ENCODE peak calls at places on chromosomes 4 and X, in ten cellular contexts. J, D, N, Z, B, E, Q, U, R and G are unnamed samples.

GRCh38 chrX:10265775-10266174 is 109.0 kb downstream of the CLCN4 start:
- DNase-seq in Z (no peak), D (no peak), E (no peak), B (no peak), N (no peak), R (no peak), Q (no peak), J (no peak), U (no peak), G (no peak)

GRCh38 chr4:12861422-12861821 is 622.7 kb downstream of the RAB28 start:
- DNase-seq in N (no peak), J (no peak), Z (no peak), Q (no peak), B (no peak), D (no peak), R (no peak), U (no peak), E (no peak), G (no peak)

GRCh38 chrX:41553688-41554087 is 106.5 kb downstream of the NYX start:
- DNase-seq in B (no peak), E (no peak), R (no peak), D (no peak), Q (no peak), Z (no peak), J (no peak), N (no peak), U (no peak), G (no peak)

GRCh38 chr4:65241257-65241997 is 428.9 kb downstream of the EPHA5 start:
- DNase-seq in D (no peak), B (no peak), E (peak), U (no peak), R (no peak), Q (no peak), N (no peak), J (peak), Z (no peak), G (no peak)

GRCh38 chrX:136115124-136115908 is 32.0 kb upstream of the FHL1 start:
- DNase-seq in U (no peak), N (no peak), B (no peak), Z (no peak), R (no peak), J (no peak), E (no peak), Q (no peak), D (no peak), G (no peak)

GRCh38 chr4:24988776-24989175 is 42.0 kb downstream of the LGI2 start:
- DNase-seq in U (peak), B (peak), Z (no peak), Q (no peak), D (no peak), R (peak), E (peak), J (no peak), N (no peak), G (no peak)

GRCh38 chr4:6942238-6942800 is 32.7 kb downstream of the TBC1D14 start:
- DNase-seq in D (no peak), E (peak), Z (peak), U (peak), R (no peak), N (peak), B (no peak), J (no peak), Q (no peak), G (peak)

GRCh38 chr4:90137545-90137944 is 10.4 kb downstream of the CCSER1 start:
- DNase-seq in U (no peak), D (no peak), N (no peak), R (peak), E (no peak), Z (no peak), Q (no peak), J (no peak), B (no peak), G (no peak)

GRCh38 chr4:179695175-179695574 is 2252.9 kb upstream of the AGA start:
- DNase-seq in Z (no peak), D (no peak), N (no peak), E (no peak), R (no peak), J (no peak), U (no peak), Q (no peak), B (no peak), G (peak)

GRCh38 chrX:67720344-67720743 is 176.5 kb downstream of the AR start:
- DNase-seq in B (no peak), R (no peak), N (no peak), U (no peak), E (no peak), J (no peak), D (no peak), Q (no peak), Z (no peak), G (no peak)

GRCh38 chr4:118351851-118352827 is 664 bp downstream of the PRSS12 start:
- DNase-seq in Z (peak), B (peak), Q (peak), J (peak), D (peak), U (peak), N (peak), E (no peak), R (peak), G (no peak)

GRCh38 chr4:89703831-89704230 is 133.1 kb downstream of the SNCA start:
- DNase-seq in D (no peak), B (no peak), U (no peak), N (no peak), R (no peak), Q (no peak), E (no peak), J (no peak), Z (no peak), G (no peak)

GRCh38 chr4:24244663-24245519 is 339.5 kb downstream of the DHX15 start:
- DNase-seq in D (no peak), R (peak), Z (no peak), N (no peak), E (no peak), J (no peak), U (no peak), B (no peak), Q (no peak), G (no peak)

GRCh38 chrX:136725446-136726104 is 55.2 kb downstream of the ARHGEF6 start:
- DNase-seq in E (no peak), Q (no peak), Z (no peak), B (no peak), R (no peak), N (no peak), U (no peak), J (no peak), D (no peak), G (peak)

GRCh38 chr4:148270600-148270999 is 171.6 kb downstream of the NR3C2 start:
- DNase-seq in U (no peak), B (no peak), J (no peak), Q (no peak), E (no peak), Z (no peak), R (no peak), D (no peak), N (no peak), G (no peak)

GRCh38 chr4:77074961-77075855 is 581 bp downstream of the CCNI start:
- DNase-seq in Z (peak), B (peak), N (peak), R (peak), J (peak), E (peak), D (peak), Q (peak), U (no peak), G (no peak)

GRCh38 chr4:85243857-85244256 is 231.1 kb upstream of the ARHGAP24 start:
- DNase-seq in J (no peak), Q (no peak), E (no peak), R (peak), N (no peak), D (no peak), Z (peak), U (no peak), B (peak), G (no peak)

GRCh38 chr4:25423548-25423947 is 46.5 kb downstream of the ANAPC4 start:
- DNase-seq in U (no peak), D (no peak), Q (no peak), Z (no peak), J (no peak), R (no peak), B (no peak), E (no peak), N (no peak), G (no peak)

GRCh38 chrX:52082578-52082977 is 13.6 kb upstream of the MAGED4B start:
- DNase-seq in N (no peak), U (no peak), B (no peak), E (no peak), R (no peak), Z (no peak), J (no peak), Q (no peak), D (no peak), G (no peak)

GRCh38 chr4:181312066-181312465 is 931.1 kb upstream of the TENM3 start:
- DNase-seq in N (no peak), E (no peak), D (no peak), Z (no peak), Q (no peak), R (no peak), U (no peak), B (no peak), J (no peak), G (no peak)

GRCh38 chrX:42273387-42273786 is 350.0 kb upstream of the CASK start:
- DNase-seq in U (no peak), D (no peak), Q (no peak), N (no peak), R (no peak), B (no peak), J (no peak), Z (no peak), E (no peak), G (no peak)

GRCh38 chr4:2412534-2412884 is 5.9 kb downstream of the ZFYVE28 start:
- DNase-seq in Q (peak), B (no peak), U (no peak), E (peak), D (no peak), Z (peak), N (peak), R (no peak), J (no peak), G (no peak)

GRCh38 chr4:114582625-114583024 is 16.0 kb upstream of the UGT8 start:
- DNase-seq in J (no peak), U (no peak), Z (peak), E (no peak), D (no peak), R (no peak), N (no peak), B (no peak), Q (no peak), G (no peak)

DNA sequence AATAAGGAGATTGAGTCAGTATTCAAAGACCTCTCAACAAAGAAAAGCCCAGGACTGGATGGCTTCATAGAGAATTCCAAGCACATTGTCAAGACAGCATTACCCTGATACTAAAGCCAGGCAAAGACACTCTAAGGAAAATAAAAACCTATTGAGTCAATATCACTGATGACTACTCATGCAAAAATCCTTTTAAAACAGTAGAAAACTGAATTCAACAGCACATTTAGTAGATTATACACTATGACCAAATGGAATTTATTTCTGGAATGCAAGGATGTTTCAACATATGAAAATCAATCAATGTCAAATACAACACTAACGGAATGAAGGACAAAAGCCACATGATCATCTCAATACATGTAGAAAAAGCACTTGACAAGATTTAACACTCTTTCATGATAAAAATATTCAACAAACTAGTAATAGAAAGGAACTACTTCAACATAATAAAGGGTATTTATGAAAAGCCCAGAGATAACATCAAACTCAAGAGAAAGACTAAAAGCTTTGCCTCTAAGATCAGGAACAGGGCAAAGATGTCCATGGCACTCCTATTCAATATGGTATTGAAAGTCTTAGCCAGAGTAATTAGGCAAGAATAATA is 633.3 kb downstream of the ANKRD50 start:
- DNase-seq in R (no peak), E (no peak), Z (no peak), D (no peak), B (no peak), Q (no peak), J (no peak), U (no peak), N (no peak), G (no peak)
- H3K27ac ChIP-seq in R (no peak), E (no peak), Z (no peak), D (no peak), B (no peak), Q (no peak), J (no peak), U (no peak), N (no peak), G (no peak)

DNA sequence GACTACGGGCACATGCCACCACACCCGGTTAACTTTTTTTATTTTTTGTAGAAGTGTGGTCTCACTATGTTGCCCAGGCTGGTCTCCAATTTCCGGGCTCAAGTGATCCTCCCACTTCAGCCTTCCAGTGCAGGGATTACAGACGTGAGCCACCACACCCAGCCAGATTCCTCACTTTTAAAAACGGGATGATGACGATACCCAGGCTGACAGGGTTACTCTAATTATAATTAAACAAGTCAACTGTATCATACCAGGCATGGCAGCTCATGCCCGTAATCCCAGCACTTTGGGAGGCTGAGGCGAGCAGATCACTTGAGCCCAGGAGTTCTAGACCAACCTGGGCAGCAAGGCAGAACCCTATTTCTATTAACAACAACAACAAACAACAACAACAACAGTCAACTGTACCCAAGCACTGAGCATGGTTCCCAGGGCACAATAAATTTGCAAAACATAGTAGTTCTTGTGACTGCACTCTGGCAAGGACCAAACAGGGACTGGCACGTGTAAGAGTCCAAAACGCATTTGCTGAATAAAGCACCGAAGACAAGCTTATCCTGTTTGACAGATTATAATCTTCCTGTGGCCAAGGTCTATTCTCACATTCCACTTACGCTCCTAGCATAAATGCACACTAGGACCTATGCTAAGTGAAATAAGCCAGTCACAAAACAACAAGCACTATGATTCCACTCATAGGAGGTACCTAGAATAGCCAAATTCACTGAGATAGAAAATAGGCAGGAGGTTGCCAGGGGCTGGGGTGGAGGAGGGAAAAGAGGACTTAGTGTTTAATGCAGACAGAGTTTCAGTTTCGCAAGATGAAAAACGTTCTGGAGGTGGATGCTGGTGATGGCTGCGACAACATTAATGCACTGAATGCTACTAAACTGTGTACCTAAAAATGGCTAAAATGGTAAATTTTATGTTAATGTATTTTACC is 77.5 kb downstream of the IRF2 start:
- DNase-seq in Q (no peak), U (no peak), J (no peak), Z (no peak), N (no peak), E (no peak), R (no peak), D (no peak), B (no peak), G (no peak)
- H3K27ac ChIP-seq in Q (no peak), U (no peak), J (no peak), Z (no peak), N (no peak), E (no peak), R (no peak), D (no peak), B (no peak), G (no peak)

GRCh38 chrX:120562569-120562926 is 1.8 kb upstream of the CUL4B start:
- DNase-seq in B (no peak), Z (no peak), E (no peak), D (no peak), R (no peak), U (no peak), J (no peak), Q (no peak), N (no peak), G (no peak)
- H3K27ac ChIP-seq in B (no peak), Z (peak), E (peak), D (peak), R (no peak), U (peak), J (peak), Q (peak), N (peak), G (no peak)

GRCh38 chrX:65705439-65705838 is 38.0 kb downstream of the MSN start:
- DNase-seq in R (no peak), B (no peak), D (no peak), Z (no peak), E (no peak), Q (no peak), U (no peak), N (no peak), J (no peak), G (no peak)
- H3K27ac ChIP-seq in R (no peak), B (no peak), D (peak), Z (no peak), E (peak), Q (no peak), U (no peak), N (peak), J (peak), G (peak)

GRCh38 chr4:183722738-183723560 is 63.9 kb downstream of the TRAPPC11 start:
- DNase-seq in Z (peak), J (peak), B (peak), U (no peak), R (peak), N (peak), E (peak), Q (peak), D (peak), G (no peak)
- H3K27ac ChIP-seq in Z (no peak), J (peak), B (no peak), U (no peak), R (no peak), N (no peak), E (no peak), Q (no peak), D (peak), G (no peak)

GRCh38 chr4:29307755-29308154 is 1412.4 kb upstream of the PCDH7 start:
- DNase-seq in U (no peak), B (no peak), Z (no peak), J (no peak), Q (no peak), E (no peak), N (no peak), R (no peak), D (no peak), G (no peak)

GRCh38 chr4:29307256-29307655 is 1412.9 kb upstream of the PCDH7 start:
- DNase-seq in Q (no peak), Z (no peak), R (no peak), D (no peak), J (no peak), B (no peak), E (no peak), U (no peak), N (no peak), G (no peak)

GRCh38 chr4:29311231-29311630 is 1408.9 kb upstream of the PCDH7 start:
- DNase-seq in D (no peak), R (no peak), E (no peak), U (no peak), B (no peak), Z (no peak), N (no peak), J (no peak), Q (no peak), G (no peak)

GRCh38 chr4:29310252-29310651 is 1409.9 kb upstream of the PCDH7 start:
- DNase-seq in J (no peak), B (no peak), D (no peak), U (no peak), N (no peak), Q (no peak), R (no peak), E (no peak), Z (no peak), G (no peak)

GRCh38 chr4:29309050-29309449 is 1411.1 kb upstream of the PCDH7 start:
- DNase-seq in R (no peak), Z (no peak), N (no peak), E (no peak), Q (no peak), B (no peak), U (no peak), J (no peak), D (no peak), G (peak)
- H3K27ac ChIP-seq in R (no peak), Z (no peak), N (no peak), E (no peak), Q (no peak), B (no peak), U (no peak), J (no peak), D (no peak), G (no peak)

DNA sequence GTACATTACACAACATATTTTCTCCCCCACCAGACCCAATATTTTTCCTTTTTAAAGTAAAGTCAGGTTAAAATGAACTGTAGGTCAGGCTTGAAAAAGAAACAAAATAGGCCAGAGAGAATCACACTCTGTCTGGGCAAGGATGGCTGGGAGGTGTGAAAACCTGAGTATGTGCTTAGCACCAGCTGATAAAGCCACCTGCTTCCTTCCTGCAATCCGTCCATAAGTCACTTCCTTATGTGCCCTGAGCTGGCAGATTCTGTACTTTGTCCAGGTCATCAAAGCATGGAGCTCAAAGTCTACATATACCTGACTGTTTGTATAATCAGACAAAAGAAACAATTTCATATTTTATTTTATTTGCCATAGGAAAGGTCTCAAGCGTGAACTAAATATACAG is 37.7 kb downstream of the ANTXR2 start:
- DNase-seq in Z (peak), R (no peak), Q (peak), J (no peak), D (no peak), N (no peak), U (no peak), E (no peak), B (no peak), G (no peak)
- H3K27ac ChIP-seq in Z (peak), R (no peak), Q (peak), J (no peak), D (no peak), N (no peak), U (no peak), E (no peak), B (no peak), G (no peak)

GRCh38 chr4:152090543-152090942 is 329.7 kb upstream of the GATB start:
- DNase-seq in N (no peak), Z (no peak), D (no peak), E (no peak), R (no peak), Q (no peak), B (peak), U (no peak), J (no peak), G (no peak)
- H3K27ac ChIP-seq in N (no peak), Z (no peak), D (no peak), E (no peak), R (no peak), Q (no peak), B (no peak), U (no peak), J (no peak), G (no peak)

GRCh38 chrX:101973066-101973465 is 41.2 kb upstream of the ZMAT1 start:
- DNase-seq in E (no peak), B (no peak), J (no peak), N (no peak), Q (no peak), U (no peak), Z (no peak), R (no peak), D (no peak), G (no peak)
- H3K27ac ChIP-seq in E (no peak), B (no peak), J (no peak), N (no peak), Q (no peak), U (no peak), Z (no peak), R (no peak), D (no peak), G (no peak)

GRCh38 chrX:29107231-29107630 is 520.0 kb downstream of the IL1RAPL1 start:
- DNase-seq in D (no peak), J (no peak), B (no peak), Q (no peak), N (no peak), E (no peak), U (no peak), Z (no peak), R (no peak), G (no peak)

GRCh38 chrX:29110041-29110440 is 522.8 kb downstream of the IL1RAPL1 start:
- DNase-seq in N (no peak), B (no peak), D (no peak), E (no peak), J (no peak), Z (no peak), Q (no peak), U (no peak), R (no peak), G (no peak)

GRCh38 chrX:29113221-29113620 is 526.0 kb downstream of the IL1RAPL1 start:
- DNase-seq in B (no peak), Q (no peak), R (no peak), D (no peak), J (no peak), E (no peak), Z (no peak), U (no peak), N (no peak), G (no peak)
- H3K27ac ChIP-seq in B (no peak), Q (no peak), R (no peak), D (no peak), J (no peak), E (no peak), Z (no peak), U (no peak), N (no peak), G (no peak)